ENCODE peak calls at places on chromosomes 1 and 21, in eight cellular contexts. R, F, C, Z, E, T, N and A are unnamed samples.

GRCh38 chr1:25724201-25724600 is 75.8 kb upstream of the SELENON start:
- DNase-seq in R (no peak), F (no peak), C (no peak), Z (no peak), E (peak; percentile 22), T (no peak), N (no peak), A (no peak)

GRCh38 chr1:76330993-76331603 is 256.6 kb downstream of the ST6GALNAC3 start:
- DNase-seq in R (peak; percentile 22), F (peak; percentile 59), C (peak; percentile 45), Z (peak; percentile 40), E (no peak), T (peak; percentile 60), N (peak; percentile 62), A (peak; percentile 16)

GRCh38 chr1:176884286-176884685 is 280.2 kb downstream of the ASTN1 start:
- DNase-seq in R (no peak), F (no peak), C (no peak), Z (no peak), E (no peak), T (no peak), N (no peak), A (no peak)

GRCh38 chr1:226425431-226426031 is 17.6 kb upstream of the PARP1 start:
- DNase-seq in R (no peak), F (no peak), C (no peak), Z (no peak), E (no peak), T (no peak), N (no peak), A (no peak)

GRCh38 chr1:223248001-223248786 is 105.1 kb upstream of the TLR5 start:
- DNase-seq in R (no peak), F (no peak), C (no peak), Z (no peak), E (no peak), T (no peak), N (no peak), A (no peak)

GRCh38 chr1:207748737-207749528 is 2.9 kb upstream of the CD46 start:
- DNase-seq in R (no peak), F (no peak), C (no peak), Z (peak; percentile 15), E (no peak), T (no peak), N (no peak), A (no peak)

GRCh38 chr1:174795806-174796205 is 203.9 kb upstream of the CACYBP start:
- DNase-seq in R (no peak), F (no peak), C (no peak), Z (no peak), E (no peak), T (no peak), N (peak; percentile 70), A (no peak)

GRCh38 chr1:197868751-197869501 is 33.5 kb upstream of the C1orf53 start:
- DNase-seq in R (no peak), F (peak; percentile 68), C (peak; percentile 4), Z (no peak), E (no peak), T (peak; percentile 54), N (peak; percentile 36), A (peak; percentile 24)

GRCh38 chr1:67124455-67124854 is 10.3 kb downstream of the C1orf141 start:
- DNase-seq in R (no peak), F (no peak), C (no peak), Z (no peak), E (no peak), T (no peak), N (no peak), A (no peak)

GRCh38 chr1:98316286-98316685 is 345.2 kb upstream of the SNX7 start:
- DNase-seq in R (no peak), F (no peak), C (no peak), Z (no peak), E (no peak), T (no peak), N (peak; percentile 72), A (no peak)

GRCh38 chr1:198528376-198528775 is 12.1 kb downstream of the ATP6V1G3 start:
- DNase-seq in R (no peak), F (no peak), C (no peak), Z (no peak), E (no peak), T (no peak), N (peak; percentile 66), A (no peak)

GRCh38 chr1:193060938-193061337 is 1.5 kb downstream of the RO60 start:
- DNase-seq in R (no peak), F (no peak), C (no peak), Z (no peak), E (no peak), T (no peak), N (no peak), A (peak; percentile 19)

GRCh38 chr21:26385721-26386120 is 187.4 kb downstream of the CYYR1 start:
- DNase-seq in R (no peak), F (no peak), C (no peak), Z (no peak), E (no peak), T (no peak), N (no peak), A (no peak)

GRCh38 chr1:68221971-68222355 is 10.4 kb downstream of the WLS start:
- DNase-seq in R (no peak), F (no peak), C (no peak), Z (no peak), E (no peak), T (no peak), N (peak; percentile 81), A (no peak)

GRCh38 chr1:48236716-48237470 is 14.4 kb downstream of the SLC5A9 start:
- DNase-seq in R (no peak), F (peak; percentile 73), C (no peak), Z (no peak), E (no peak), T (peak; percentile 35), N (peak; percentile 15), A (peak; percentile 62)

GRCh38 chr1:92511541-92511940 is 24.8 kb upstream of the GFI1 start:
- DNase-seq in R (no peak), F (no peak), C (no peak), Z (no peak), E (no peak), T (no peak), N (no peak), A (no peak)

GRCh38 chr1:72623299-72623708 is 341.0 kb upstream of the NEGR1 start:
- DNase-seq in R (no peak), F (peak; percentile 41), C (no peak), Z (peak; percentile 58), E (no peak), T (peak; percentile 50), N (peak; percentile 34), A (peak; percentile 30)

GRCh38 chr21:45555557-45556301 is 13.5 kb upstream of the SLC19A1 start:
- DNase-seq in R (peak; percentile 41), F (peak; percentile 96), C (no peak), Z (peak; percentile 86), E (peak; percentile 90), T (peak; percentile 89), N (peak; percentile 81), A (peak; percentile 98)